ENCODE peak calls at places on chromosomes 5 and 9, in nine cellular contexts. T, X, Y, V, W, K, L, E and H are unnamed samples.

GRCh38 chr9:137433349-137433915 is 7.7 kb downstream of the ENTPD8 start:
- DNase-seq in T (no peak), X (no peak), Y (no peak), V (no peak), W (no peak), K (peak; percentile 6), L (no peak), E (no peak), H (peak; percentile 13)

GRCh38 chr9:124021385-124021769 is 9.8 kb downstream of the LHX2 start:
- DNase-seq in T (no peak), X (no peak), Y (no peak), V (no peak), W (no peak), K (no peak), L (no peak), E (no peak), H (no peak)

GRCh38 chr5:147935032-147935431 is 28.7 kb upstream of the C5orf46 start:
- DNase-seq in T (no peak), X (no peak), Y (no peak), V (no peak), W (peak; percentile 82), K (no peak), L (no peak), E (peak; percentile 62), H (no peak)

GRCh38 chr5:17223375-17224185 is 6.1 kb downstream of the BASP1 start:
- DNase-seq in T (no peak), X (no peak), Y (no peak), V (no peak), W (peak; percentile 73), K (no peak), L (no peak), E (no peak), H (no peak)

GRCh38 chr5:106759581-106759980 is 911.2 kb downstream of the EFNA5 start:
- DNase-seq in T (peak; percentile 3), X (no peak), Y (no peak), V (no peak), W (no peak), K (no peak), L (no peak), E (peak; percentile 25), H (no peak)

GRCh38 chr9:97059661-97060060 is 20.7 kb upstream of the CTSV start:
- DNase-seq in T (no peak), X (no peak), Y (no peak), V (no peak), W (no peak), K (no peak), L (no peak), E (no peak), H (no peak)

GRCh38 chr5:177444106-177445051 is 2.2 kb upstream of the PRR7 start:
- DNase-seq in T (no peak), X (no peak), Y (peak; percentile 80), V (peak; percentile 38), W (no peak), K (no peak), L (no peak), E (no peak), H (peak; percentile 35)

GRCh38 chr5:100542086-100542485 is 6.9 kb downstream of the FAM174A start:
- DNase-seq in T (no peak), X (no peak), Y (no peak), V (no peak), W (no peak), K (no peak), L (no peak), E (no peak), H (no peak)

GRCh38 chr9:91536211-91536691 is 112.6 kb upstream of the NFIL3 start:
- DNase-seq in T (peak; percentile 26), X (no peak), Y (no peak), V (no peak), W (no peak), K (no peak), L (no peak), E (peak; percentile 90), H (no peak)

GRCh38 chr9:124602204-124602603 is 95.0 kb upstream of the NR5A1 start:
- DNase-seq in T (no peak), X (no peak), Y (no peak), V (no peak), W (no peak), K (no peak), L (no peak), E (peak; percentile 57), H (no peak)

GRCh38 chr5:36457511-36458260 is 148.7 kb upstream of the SLC1A3 start:
- DNase-seq in T (no peak), X (no peak), Y (no peak), V (no peak), W (peak; percentile 30), K (no peak), L (no peak), E (no peak), H (no peak)

GRCh38 chr5:50963647-50964584 is 297.5 kb downstream of the PARP8 start:
- DNase-seq in T (no peak), X (no peak), Y (no peak), V (no peak), W (peak; percentile 34), K (no peak), L (no peak), E (no peak), H (no peak)

GRCh38 chr9:126719677-126720435 is 85.0 kb upstream of the ZBTB43 start:
- DNase-seq in T (no peak), X (peak; percentile 89), Y (peak; percentile 96), V (peak; percentile 91), W (peak; percentile 98), K (peak; percentile 73), L (peak; percentile 90), E (peak; percentile 25), H (peak; percentile 88)

GRCh38 chr9:114363424-114363823 is 24.4 kb downstream of the AKNA start:
- DNase-seq in T (no peak), X (peak; percentile 1), Y (peak; percentile 69), V (peak; percentile 55), W (no peak), K (no peak), L (no peak), E (no peak), H (no peak)
- H3K27ac ChIP-seq in T (no peak overlapping the region), X (no peak overlapping the region), Y (peak overlapping the region; percentile 44), V (no peak overlapping the region), W (no peak overlapping the region), K (no peak overlapping the region), L (peak overlapping the region; percentile 94), E (no peak overlapping the region), H (no peak overlapping the region)

GRCh38 chr9:132965478-132965877 is 13.0 kb upstream of the GFI1B start:
- DNase-seq in T (no peak), X (no peak), Y (no peak), V (no peak), W (no peak), K (no peak), L (no peak), E (no peak), H (no peak)

GRCh38 chr9:132973713-132974112 is 4.8 kb upstream of the GFI1B start:
- DNase-seq in T (no peak), X (no peak), Y (no peak), V (no peak), W (peak; percentile 47), K (no peak), L (no peak), E (peak; percentile 18), H (no peak)

GRCh38 chr9:132973166-132973565 is 5.3 kb upstream of the GFI1B start:
- DNase-seq in T (no peak), X (no peak), Y (no peak), V (no peak), W (no peak), K (no peak), L (no peak), E (no peak), H (no peak)

DNA sequence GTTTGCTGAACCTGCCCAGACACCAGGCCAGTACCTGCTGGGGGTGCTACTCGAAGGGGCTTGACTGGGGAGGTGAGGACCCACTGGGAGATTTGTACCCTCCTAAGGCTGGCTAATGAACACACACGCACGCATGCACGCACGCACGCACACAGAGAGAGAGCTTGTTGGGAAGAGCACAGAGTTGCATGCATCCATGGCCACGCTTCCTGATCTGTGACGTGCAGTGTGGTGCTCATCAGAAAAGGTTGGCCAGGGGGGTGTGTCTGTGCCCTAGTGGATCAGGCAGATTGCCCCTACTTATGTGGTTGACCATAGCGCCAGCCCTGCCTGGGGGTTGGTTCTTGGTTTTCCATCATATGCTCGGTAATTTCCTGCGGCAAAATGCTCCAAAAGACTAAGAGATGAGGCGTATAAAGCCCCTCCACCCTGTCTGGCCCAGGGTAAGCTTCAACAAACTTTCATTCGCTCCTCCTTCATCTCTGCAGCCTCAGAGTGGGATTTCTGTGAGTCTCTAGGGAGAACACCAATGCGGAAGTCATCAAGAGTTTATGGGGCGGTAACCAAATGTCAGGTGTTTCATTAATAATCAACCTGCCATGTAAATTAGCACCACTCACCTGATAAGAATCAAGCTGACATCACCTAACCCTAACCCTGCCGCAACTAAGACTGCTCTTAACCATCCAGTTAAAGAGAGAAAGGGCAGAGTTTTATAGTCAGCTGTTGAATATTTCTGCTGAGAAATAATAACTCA is 8.0 kb upstream of the GFI1B start:
- DNase-seq in T (no peak), X (no peak), Y (no peak), V (no peak), W (no peak), K (no peak), L (no peak), E (no peak), H (no peak)
- H3K4me3 ChIP-seq in T (no peak overlapping the region), X (no peak overlapping the region), Y (no peak overlapping the region), V (no peak overlapping the region), W (no peak overlapping the region), K (no peak overlapping the region), L (no peak overlapping the region), E (no peak overlapping the region), H (no peak overlapping the region)

GRCh38 chr9:684055-684949 is 157.2 kb upstream of the DMRT1 start:
- DNase-seq in T (no peak), X (peak; percentile 25), Y (no peak), V (no peak), W (peak; percentile 68), K (no peak), L (no peak), E (peak; percentile 81), H (no peak)

GRCh38 chr9:686381-686813 is 155.1 kb upstream of the DMRT1 start:
- DNase-seq in T (no peak), X (no peak), Y (no peak), V (no peak), W (no peak), K (no peak), L (no peak), E (no peak), H (peak; percentile 22)

GRCh38 chr9:684950-685340 is 156.6 kb upstream of the DMRT1 start:
- DNase-seq in T (no peak), X (no peak), Y (no peak), V (no peak), W (no peak), K (no peak), L (no peak), E (peak; percentile 88), H (no peak)

GRCh38 chr9:687994-688393 is 153.5 kb upstream of the DMRT1 start:
- DNase-seq in T (no peak), X (no peak), Y (no peak), V (no peak), W (no peak), K (no peak), L (no peak), E (no peak), H (no peak)

GRCh38 chr9:687034-687785 is 154.3 kb upstream of the DMRT1 start:
- DNase-seq in T (no peak), X (no peak), Y (no peak), V (no peak), W (no peak), K (no peak), L (no peak), E (no peak), H (no peak)
- H3K27ac ChIP-seq in T (no peak overlapping the region), X (no peak overlapping the region), Y (no peak overlapping the region), V (no peak overlapping the region), W (no peak overlapping the region), K (peak overlapping the region; percentile 77), L (no peak overlapping the region), E (no peak overlapping the region), H (no peak overlapping the region)

GRCh38 chr5:111229126-111229525 is 4.9 kb downstream of the CAMK4 start:
- DNase-seq in T (no peak), X (no peak), Y (no peak), V (no peak), W (no peak), K (no peak), L (peak; percentile 27), E (no peak), H (no peak)
- H3K4me3 ChIP-seq in T (no peak overlapping the region), X (no peak overlapping the region), Y (peak overlapping the region; percentile 27), V (peak overlapping the region; percentile 33), W (no peak overlapping the region), K (no peak overlapping the region), L (peak overlapping the region; percentile 2), E (no peak overlapping the region), H (no peak overlapping the region)